ENCODE peak calls at places on chromosomes 16 and 17, in six cellular contexts. One of them, this sample, is unnamed.

GRCh38 chr17:17518951-17519350 is 22.8 kb upstream of the RASD1 start:
- DNase-seq in AG20443: no peak
- DNase-seq in AG04450: no peak
- DNase-seq in GM10248: no peak
- DNase-seq in stimulated activated naive CD4-positive, alpha-beta T cell: no peak
- DNase-seq in astrocyte of the cerebellum: no peak
- DNase-seq in this sample: no peak

GRCh38 chr16:27321013-27321960 is 7.5 kb downstream of the IL4R start:
- DNase-seq in astrocyte of the cerebellum: no peak
- DNase-seq in AG04450: no peak
- DNase-seq in AG20443: no peak
- DNase-seq in stimulated activated naive CD4-positive, alpha-beta T cell: no peak
- DNase-seq in GM10248: no peak
- DNase-seq in this sample: no peak

GRCh38 chr17:30323262-30323894 is 10.5 kb downstream of the TMIGD1 start:
- DNase-seq in GM10248: no peak
- DNase-seq in stimulated activated naive CD4-positive, alpha-beta T cell: peak; percentile 60
- DNase-seq in AG20443: no peak
- DNase-seq in astrocyte of the cerebellum: peak; percentile 18
- DNase-seq in AG04450: no peak
- DNase-seq in this sample: peak; percentile 74

GRCh38 chr17:70905796-70906195 is 736.5 kb downstream of the KCNJ2 start:
- DNase-seq in astrocyte of the cerebellum: peak; percentile 99
- DNase-seq in stimulated activated naive CD4-positive, alpha-beta T cell: no peak
- DNase-seq in GM10248: no peak
- DNase-seq in AG20443: peak; percentile 89
- DNase-seq in AG04450: peak; percentile 95
- DNase-seq in this sample: no peak

GRCh38 chr16:31421587-31421986 is 6.6 kb downstream of the COX6A2 start:
- DNase-seq in astrocyte of the cerebellum: no peak
- DNase-seq in stimulated activated naive CD4-positive, alpha-beta T cell: no peak
- DNase-seq in AG20443: no peak
- DNase-seq in GM10248: peak; percentile 62
- DNase-seq in AG04450: no peak
- DNase-seq in this sample: peak; percentile 62

GRCh38 chr16:3671424-3671823 is 16.9 kb downstream of the DNASE1 start:
- DNase-seq in astrocyte of the cerebellum: no peak
- DNase-seq in AG20443: no peak
- DNase-seq in stimulated activated naive CD4-positive, alpha-beta T cell: no peak
- DNase-seq in GM10248: no peak
- DNase-seq in AG04450: no peak
- DNase-seq in this sample: no peak

GRCh38 chr17:76725580-76726230 is 701 bp downstream of the JMJD6 start:
- DNase-seq in AG04450: no peak
- DNase-seq in stimulated activated naive CD4-positive, alpha-beta T cell: peak; percentile 40
- DNase-seq in GM10248: peak; percentile 69
- DNase-seq in AG20443: peak; percentile 62
- DNase-seq in astrocyte of the cerebellum: no peak
- DNase-seq in this sample: peak; percentile 63

GRCh38 chr16:88732172-88732960 is 26.1 kb downstream of the CTU2 start:
- DNase-seq in AG20443: no peak
- DNase-seq in stimulated activated naive CD4-positive, alpha-beta T cell: no peak
- DNase-seq in GM10248: no peak
- DNase-seq in AG04450: no peak
- DNase-seq in astrocyte of the cerebellum: no peak
- DNase-seq in this sample: no peak

GRCh38 chr16:689175-689897 is 862 bp downstream of the WDR24 start:
- DNase-seq in GM10248: no peak
- DNase-seq in AG20443: no peak
- DNase-seq in AG04450: no peak
- DNase-seq in astrocyte of the cerebellum: no peak
- DNase-seq in stimulated activated naive CD4-positive, alpha-beta T cell: no peak
- DNase-seq in this sample: no peak

GRCh38 chr16:68520649-68521086 is 18.4 kb upstream of the ZFP90 start:
- DNase-seq in AG20443: peak; percentile 97
- DNase-seq in GM10248: peak; percentile 96
- DNase-seq in AG04450: peak; percentile 18
- DNase-seq in astrocyte of the cerebellum: peak; percentile 49
- DNase-seq in stimulated activated naive CD4-positive, alpha-beta T cell: peak; percentile 74
- DNase-seq in this sample: peak; percentile 86

GRCh38 chr17:50692448-50693040 is 15.2 kb downstream of the ANKRD40 start:
- DNase-seq in stimulated activated naive CD4-positive, alpha-beta T cell: no peak
- DNase-seq in astrocyte of the cerebellum: no peak
- DNase-seq in AG04450: no peak
- DNase-seq in GM10248: no peak
- DNase-seq in AG20443: no peak
- DNase-seq in this sample: no peak

GRCh38 chr17:81738801-81739393 is 26.8 kb downstream of the SLC25A10 start:
- DNase-seq in AG20443: no peak
- DNase-seq in GM10248: no peak
- DNase-seq in AG04450: no peak
- DNase-seq in stimulated activated naive CD4-positive, alpha-beta T cell: no peak
- DNase-seq in astrocyte of the cerebellum: no peak
- DNase-seq in this sample: no peak

GRCh38 chr16:1167276-1168107 is 14.6 kb downstream of the CACNA1H start:
- DNase-seq in AG04450: no peak
- DNase-seq in GM10248: no peak
- DNase-seq in AG20443: no peak
- DNase-seq in astrocyte of the cerebellum: no peak
- DNase-seq in stimulated activated naive CD4-positive, alpha-beta T cell: no peak
- DNase-seq in this sample: no peak

GRCh38 chr17:77281024-77281903 is 140.5 kb downstream of the SEC14L1 start:
- DNase-seq in astrocyte of the cerebellum: no peak
- DNase-seq in AG20443: peak; percentile 85
- DNase-seq in GM10248: peak; percentile 92
- DNase-seq in AG04450: no peak
- DNase-seq in stimulated activated naive CD4-positive, alpha-beta T cell: peak; percentile 64
- DNase-seq in this sample: peak; percentile 68

GRCh38 chr16:49343291-49343690 is 30.3 kb upstream of the C16orf78 start:
- DNase-seq in GM10248: no peak
- DNase-seq in stimulated activated naive CD4-positive, alpha-beta T cell: no peak
- DNase-seq in astrocyte of the cerebellum: no peak
- DNase-seq in AG04450: no peak
- DNase-seq in AG20443: no peak
- DNase-seq in this sample: no peak

GRCh38 chr16:84084570-84085270 is 32.0 kb downstream of the MBTPS1 start:
- DNase-seq in stimulated activated naive CD4-positive, alpha-beta T cell: peak; percentile 57
- DNase-seq in AG04450: peak; percentile 10
- DNase-seq in AG20443: peak; percentile 82
- DNase-seq in astrocyte of the cerebellum: peak; percentile 45
- DNase-seq in GM10248: peak; percentile 85
- DNase-seq in this sample: peak; percentile 59

GRCh38 chr17:42122371-42123303 is at the start of gene HSPB9:
- DNase-seq in AG04450: no peak
- DNase-seq in stimulated activated naive CD4-positive, alpha-beta T cell: no peak
- DNase-seq in AG20443: no peak
- DNase-seq in GM10248: no peak
- DNase-seq in astrocyte of the cerebellum: no peak
- DNase-seq in this sample: no peak

GRCh38 chr16:85612191-85612800 is 826 bp upstream of the GSE1 start:
- DNase-seq in AG20443: peak; percentile 94
- DNase-seq in astrocyte of the cerebellum: no peak
- DNase-seq in AG04450: peak; percentile 61
- DNase-seq in GM10248: peak; percentile 68
- DNase-seq in stimulated activated naive CD4-positive, alpha-beta T cell: no peak
- DNase-seq in this sample: peak; percentile 60

GRCh38 chr17:66412857-66413563 is 110.6 kb downstream of the PRKCA start:
- DNase-seq in GM10248: no peak
- DNase-seq in stimulated activated naive CD4-positive, alpha-beta T cell: no peak
- DNase-seq in AG04450: no peak
- DNase-seq in AG20443: no peak
- DNase-seq in astrocyte of the cerebellum: no peak
- DNase-seq in this sample: no peak

GRCh38 chr16:58009856-58010416 is 8.7 kb downstream of the USB1 start:
- DNase-seq in AG20443: no peak
- DNase-seq in astrocyte of the cerebellum: no peak
- DNase-seq in stimulated activated naive CD4-positive, alpha-beta T cell: no peak
- DNase-seq in AG04450: no peak
- DNase-seq in GM10248: no peak
- DNase-seq in this sample: no peak

GRCh38 chr16:51577621-51578303 is 426.7 kb upstream of the SALL1 start:
- DNase-seq in stimulated activated naive CD4-positive, alpha-beta T cell: no peak
- DNase-seq in AG20443: no peak
- DNase-seq in astrocyte of the cerebellum: no peak
- DNase-seq in GM10248: no peak
- DNase-seq in AG04450: no peak
- DNase-seq in this sample: no peak

GRCh38 chr17:8189041-8189710 is 804 bp downstream of the BORCS6 start:
- DNase-seq in GM10248: no peak
- DNase-seq in stimulated activated naive CD4-positive, alpha-beta T cell: no peak
- DNase-seq in AG20443: no peak
- DNase-seq in AG04450: no peak
- DNase-seq in astrocyte of the cerebellum: no peak
- DNase-seq in this sample: no peak

GRCh38 chr17:40025991-40026815 is 11.0 kb downstream of the CSF3 start:
- DNase-seq in astrocyte of the cerebellum: peak; percentile 42
- DNase-seq in AG04450: no peak
- DNase-seq in GM10248: no peak
- DNase-seq in AG20443: peak; percentile 3
- DNase-seq in stimulated activated naive CD4-positive, alpha-beta T cell: peak; percentile 9
- DNase-seq in this sample: peak; percentile 45